ENCODE peak calls at places on chromosome 12, in five cellular contexts. V, N, A, H and F are unnamed samples.
A peak's percentile ranks its signal among the peaks of the same experiment; 100 is the strongest.

GRCh38 chr12:125533434-125534029 is 468.3 kb downstream of the AACS start:
- DNase-seq in V (no peak), N (peak; percentile 25), A (no peak), H (peak; percentile 68), F (peak; percentile 12)

GRCh38 chr12:47808574-47809380 is 10.9 kb downstream of the HDAC7 start:
- DNase-seq in V (no peak), N (peak; percentile 38), A (no peak), H (peak; percentile 56), F (no peak)

GRCh38 chr12:42756841-42757661 is 167.5 kb upstream of the PRICKLE1 start:
- DNase-seq in V (peak; percentile 36), N (no peak), A (no peak), H (no peak), F (no peak)

GRCh38 chr12:54980341-54980740 is 4.2 kb downstream of the TESPA1 start:
- DNase-seq in V (no peak), N (no peak), A (no peak), H (peak; percentile 50), F (no peak)

GRCh38 chr12:114384746-114385145 is 21.2 kb downstream of the TBX5 start:
- DNase-seq in V (no peak), N (no peak), A (no peak), H (no peak), F (no peak)

GRCh38 chr12:39839072-39839471 is 219.5 kb upstream of the ABCD2 start:
- DNase-seq in V (no peak), N (no peak), A (no peak), H (no peak), F (no peak)

GRCh38 chr12:2284857-2285256 is 232.1 kb downstream of the CACNA1C start:
- DNase-seq in V (peak; percentile 72), N (peak; percentile 83), A (no peak), H (peak; percentile 20), F (peak; percentile 49)

GRCh38 chr12:123035841-123036240 is 55.4 kb downstream of the ARL6IP4 start:
- DNase-seq in V (no peak), N (no peak), A (no peak), H (no peak), F (no peak)

GRCh38 chr12:106302401-106303201 is at the start of gene TCP11L2:
- DNase-seq in V (peak; percentile 88), N (peak; percentile 92), A (peak; percentile 96), H (peak; percentile 96), F (peak; percentile 89)

GRCh38 chr12:121858662-121859572 is at the start of gene HPD:
- DNase-seq in V (peak; percentile 88), N (peak; percentile 34), A (no peak), H (no peak), F (peak; percentile 16)

GRCh38 chr12:2115101-2115845 is 62.5 kb downstream of the CACNA1C start:
- DNase-seq in V (no peak), N (no peak), A (no peak), H (no peak), F (no peak)

GRCh38 chr12:131865196-131865875 is 29.1 kb upstream of the ULK1 start:
- DNase-seq in V (no peak), N (no peak), A (no peak), H (no peak), F (no peak)

GRCh38 chr12:72093930-72094329 is 155.3 kb downstream of the TPH2 start:
- DNase-seq in V (no peak), N (no peak), A (no peak), H (no peak), F (no peak)

GRCh38 chr12:98053202-98053601 is 462.2 kb upstream of the TMPO start:
- DNase-seq in V (no peak), N (no peak), A (no peak), H (no peak), F (no peak)

GRCh38 chr12:122079038-122079531 is 529 bp downstream of the MLXIP start:
- DNase-seq in V (peak; percentile 50), N (peak; percentile 43), A (no peak), H (no peak), F (peak; percentile 33)

GRCh38 chr12:124668602-124669001 is 101.2 kb upstream of the NCOR2 start:
- DNase-seq in V (no peak), N (no peak), A (no peak), H (no peak), F (no peak)

GRCh38 chr12:27332407-27333310 is at the start of gene BMAL2:
- DNase-seq in V (peak; percentile 16), N (peak; percentile 47), A (no peak), H (peak; percentile 43), F (peak; percentile 19)
- TF ChIP-seq POLR2A in V (no peak), N (no peak), A (no peak), H (no peak), F (no peak)

DNA sequence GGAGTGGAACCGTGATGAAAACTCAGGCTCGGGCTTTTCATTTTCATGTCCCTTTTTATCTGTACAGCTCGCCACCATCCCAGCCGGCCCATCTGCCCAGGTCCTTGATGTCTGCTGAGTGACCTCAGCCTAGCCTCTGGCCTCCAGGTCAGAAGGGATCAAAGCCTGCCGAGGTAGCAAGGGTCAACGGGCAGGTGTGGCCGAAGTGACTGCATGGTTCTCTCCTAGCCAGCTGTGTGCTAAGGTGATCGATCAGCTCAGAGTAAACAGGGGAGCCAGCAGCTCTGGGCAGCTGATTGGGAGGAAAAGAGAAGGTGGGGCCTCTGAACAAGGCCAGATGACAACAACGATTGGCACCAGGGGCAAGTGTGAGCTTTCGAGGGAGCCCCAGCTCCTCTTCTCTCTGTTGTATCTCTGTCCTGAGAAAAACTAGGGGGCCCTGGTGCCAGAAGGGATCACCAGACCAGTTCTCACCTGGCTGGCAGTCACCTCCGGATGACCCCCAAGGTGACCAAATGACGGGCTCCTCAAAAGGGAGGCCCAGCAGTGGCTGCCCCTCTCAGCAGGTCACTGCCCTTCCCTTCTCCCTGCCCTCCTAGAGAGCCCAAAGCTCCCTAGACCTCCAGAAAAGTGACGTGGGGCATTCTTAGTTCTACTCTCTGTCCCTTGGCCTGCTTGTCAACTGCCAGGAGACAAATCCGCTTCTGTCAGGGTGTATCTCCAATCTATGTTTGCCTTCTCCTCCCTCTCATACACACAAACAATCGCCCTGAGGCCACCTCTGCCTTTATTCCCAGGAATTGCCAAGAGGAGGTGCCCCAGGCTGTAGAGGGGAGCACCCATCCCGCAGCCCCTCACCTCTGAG is 3.4 kb downstream of the SLC6A12 start:
- DNase-seq in V (no peak), N (no peak), A (no peak), H (no peak), F (no peak)
- TF ChIP-seq POLR2A in V (no peak), N (no peak), A (no peak), H (no peak), F (no peak)

GRCh38 chr12:120265483-120266179 is at the start of gene PXN:
- DNase-seq in V (peak; percentile 84), N (peak; percentile 93), A (peak; percentile 92), H (peak; percentile 99), F (peak; percentile 83)
- TF ChIP-seq POLR2A in V (peak; percentile 74), N (peak; percentile 52), A (no peak), H (peak; percentile 60), F (peak; percentile 81)

GRCh38 chr12:69679119-69679518 is 20.0 kb downstream of the BEST3 start:
- DNase-seq in V (no peak), N (no peak), A (no peak), H (no peak), F (no peak)
- TF ChIP-seq POLR2A in V (no peak), N (no peak), A (no peak), H (no peak), F (no peak)

GRCh38 chr12:96399919-96400630 is at the start of gene CDK17:
- DNase-seq in V (peak; percentile 87), N (peak; percentile 89), A (peak; percentile 90), H (peak; percentile 94), F (peak; percentile 81)
- TF ChIP-seq POLR2A in V (peak; percentile 71), N (peak; percentile 82), A (no peak), H (peak; percentile 76), F (peak; percentile 7)

GRCh38 chr12:32679091-32679909 is at the start of gene DNM1L:
- DNase-seq in V (peak; percentile 93), N (peak; percentile 95), A (peak; percentile 91), H (peak; percentile 95), F (peak; percentile 93)
- TF ChIP-seq POLR2A in V (peak; percentile 75), N (peak; percentile 90), A (no peak), H (peak; percentile 95), F (peak; percentile 88)

GRCh38 chr12:56121204-56121870 is 3.3 kb downstream of the ZC3H10 start:
- DNase-seq in V (no peak), N (no peak), A (no peak), H (no peak), F (no peak)
- TF ChIP-seq POLR2A in V (no peak), N (no peak), A (no peak), H (no peak), F (no peak)